ENCODE peak calls at places on chromosomes 12 and 14, in five cellular contexts. M, G, J, O and D are unnamed samples.

GRCh38 chr12:132414634-132415340 is 75.2 kb upstream of the FBRSL1 start:
- DNase-seq in M (peak; percentile 92), G (peak; percentile 65), J (peak; percentile 96), O (no peak), D (peak; percentile 62)

GRCh38 chr12:16150290-16150689 is 127.2 kb downstream of the SLC15A5 start:
- DNase-seq in M (no peak), G (no peak), J (no peak), O (no peak), D (no peak)

GRCh38 chr12:75672212-75672611 is 160.8 kb upstream of the KRR1 start:
- DNase-seq in M (no peak), G (no peak), J (peak; percentile 3), O (no peak), D (no peak)

GRCh38 chr12:85855305-85855704 is 18.8 kb upstream of the NTS start:
- DNase-seq in M (no peak), G (no peak), J (no peak), O (no peak), D (no peak)

GRCh38 chr12:68176252-68176651 is 16.7 kb upstream of the IFNG start:
- DNase-seq in M (no peak), G (no peak), J (no peak), O (no peak), D (no peak)

GRCh38 chr14:96802963-96803362 is 5.8 kb downstream of the VRK1 start:
- DNase-seq in M (peak; percentile 40), G (no peak), J (no peak), O (no peak), D (no peak)

GRCh38 chr12:18483723-18484325 is 222.5 kb downstream of the PIK3C2G start:
- DNase-seq in M (no peak), G (no peak), J (no peak), O (no peak), D (no peak)

GRCh38 chr12:93572712-93573551 is 457 bp downstream of the SOCS2 start:
- DNase-seq in M (peak; percentile 23), G (no peak), J (peak; percentile 32), O (no peak), D (no peak)

GRCh38 chr12:5022465-5023061 is 21.1 kb upstream of the KCNA5 start:
- DNase-seq in M (peak; percentile 67), G (peak; percentile 29), J (peak; percentile 70), O (no peak), D (peak; percentile 28)

GRCh38 chr12:23140710-23141109 is 515.7 kb downstream of the ETNK1 start:
- DNase-seq in M (no peak), G (no peak), J (no peak), O (no peak), D (no peak)
- H3K4me3 ChIP-seq in M (no peak overlapping the region), G (no peak overlapping the region), J (no peak overlapping the region), O (no peak overlapping the region), D (no peak overlapping the region)

GRCh38 chr14:68894802-68895201 is 84.3 kb downstream of the ACTN1 start:
- DNase-seq in M (no peak), G (no peak), J (no peak), O (no peak), D (no peak)
- TF ChIP-seq ZBTB33 in M (no peak), G (no peak), J (no peak), O (no peak), D (no peak)

DNA sequence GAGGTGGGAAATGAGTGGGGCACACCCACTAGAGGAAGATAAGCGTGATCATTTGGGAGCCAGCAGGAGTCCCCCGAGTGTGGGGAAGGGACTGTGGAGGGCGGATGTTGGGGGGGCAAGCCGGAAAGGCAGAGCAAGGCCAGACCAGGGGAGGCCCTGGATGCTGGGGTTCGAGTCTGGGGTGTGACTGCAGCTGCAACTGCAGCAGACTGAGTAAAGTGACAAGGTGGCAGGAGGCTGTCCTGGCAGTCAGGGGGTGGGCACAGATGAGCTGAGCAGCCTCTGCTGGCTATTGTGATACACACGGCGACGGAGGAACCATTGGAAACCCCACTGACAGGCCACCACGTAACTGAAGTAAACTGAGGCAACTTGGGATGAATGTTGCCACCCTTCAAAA is 110.2 kb downstream of the LGMN start:
- DNase-seq in M (no peak), G (no peak), J (no peak), O (no peak), D (no peak)
- H3K4me3 ChIP-seq in M (no peak overlapping the region), G (no peak overlapping the region), J (no peak overlapping the region), O (no peak overlapping the region), D (no peak overlapping the region)

GRCh38 chr12:131137836-131138637 is 184.3 kb downstream of the ADGRD1 start:
- DNase-seq in M (peak; percentile 20), G (no peak), J (peak; percentile 69), O (no peak), D (no peak)
- TF ChIP-seq ZBTB33 in M (no peak), G (no peak), J (no peak), O (no peak), D (no peak)

DNA sequence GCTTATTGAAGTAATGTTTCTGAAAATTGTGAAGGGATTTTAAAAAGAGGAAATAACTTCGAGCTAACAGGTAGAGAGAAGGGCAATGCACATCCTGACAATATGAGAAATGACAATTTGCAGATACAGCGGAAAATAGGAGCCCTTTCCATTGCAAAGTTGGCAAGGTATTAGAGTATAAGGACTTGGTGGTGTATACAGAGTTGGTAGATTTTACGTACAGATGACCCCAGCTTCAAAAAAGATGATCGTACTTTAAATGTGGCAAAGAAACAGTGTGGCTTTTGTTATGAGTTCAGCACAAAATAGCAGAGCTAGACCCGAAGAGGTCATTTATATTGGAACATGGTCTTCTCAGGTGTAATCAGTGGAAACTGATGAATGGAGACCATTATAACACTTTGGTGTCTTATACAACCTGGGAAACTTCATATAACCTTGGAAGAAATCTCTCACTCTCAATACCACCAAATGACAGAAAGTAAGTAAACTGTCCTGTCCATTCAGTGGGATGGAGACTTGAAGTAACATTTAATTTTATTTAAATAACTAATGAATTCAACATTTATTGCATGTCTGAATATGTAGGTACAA is 2.3 kb downstream of the CLEC2B start:
- DNase-seq in M (no peak), G (no peak), J (no peak), O (no peak), D (no peak)
- H3K4me3 ChIP-seq in M (peak overlapping the region; percentile 20), G (no peak overlapping the region), J (no peak overlapping the region), O (peak overlapping the region; percentile 51), D (no peak overlapping the region)

DNA sequence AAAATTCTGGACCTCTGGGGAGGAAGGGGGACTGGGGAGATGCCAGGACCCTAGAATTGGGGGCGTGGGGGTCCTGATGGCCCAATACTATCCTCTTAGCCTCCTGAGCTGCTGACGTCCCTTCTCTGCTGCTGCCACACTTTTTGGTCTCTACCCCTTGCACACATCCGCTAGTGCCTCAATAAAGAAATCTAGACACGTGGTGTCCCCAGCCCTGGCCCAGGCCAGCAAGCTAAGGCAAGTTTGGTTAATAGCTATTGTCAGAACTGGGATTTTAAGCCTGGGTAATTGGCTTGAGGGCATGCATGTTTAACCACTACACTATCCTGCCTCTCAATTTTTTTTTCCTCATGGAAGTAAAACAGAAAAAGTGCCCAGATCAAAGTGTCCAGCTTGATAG is 962 bp downstream of the OAS2 start:
- DNase-seq in M (no peak), G (no peak), J (no peak), O (peak; percentile 38), D (no peak)
- TF ChIP-seq ZBTB33 in M (no peak), G (no peak), J (no peak), O (no peak), D (no peak)

GRCh38 chr14:92651106-92651792 is 97.2 kb downstream of the LGMN start:
- DNase-seq in M (no peak), G (no peak), J (no peak), O (peak; percentile 76), D (no peak)

GRCh38 chr14:92652413-92653151 is 95.8 kb downstream of the LGMN start:
- DNase-seq in M (no peak), G (no peak), J (no peak), O (no peak), D (no peak)

GRCh38 chr14:92653162-92653651 is 95.2 kb downstream of the LGMN start:
- DNase-seq in M (no peak), G (no peak), J (no peak), O (no peak), D (no peak)

GRCh38 chr14:92650581-92651105 is 97.8 kb downstream of the LGMN start:
- DNase-seq in M (no peak), G (no peak), J (no peak), O (no peak), D (no peak)

GRCh38 chr14:92651793-92652382 is 96.5 kb downstream of the LGMN start:
- DNase-seq in M (no peak), G (no peak), J (no peak), O (no peak), D (no peak)
- H3K4me3 ChIP-seq in M (no peak overlapping the region), G (no peak overlapping the region), J (no peak overlapping the region), O (peak overlapping the region; percentile 66), D (no peak overlapping the region)

DNA sequence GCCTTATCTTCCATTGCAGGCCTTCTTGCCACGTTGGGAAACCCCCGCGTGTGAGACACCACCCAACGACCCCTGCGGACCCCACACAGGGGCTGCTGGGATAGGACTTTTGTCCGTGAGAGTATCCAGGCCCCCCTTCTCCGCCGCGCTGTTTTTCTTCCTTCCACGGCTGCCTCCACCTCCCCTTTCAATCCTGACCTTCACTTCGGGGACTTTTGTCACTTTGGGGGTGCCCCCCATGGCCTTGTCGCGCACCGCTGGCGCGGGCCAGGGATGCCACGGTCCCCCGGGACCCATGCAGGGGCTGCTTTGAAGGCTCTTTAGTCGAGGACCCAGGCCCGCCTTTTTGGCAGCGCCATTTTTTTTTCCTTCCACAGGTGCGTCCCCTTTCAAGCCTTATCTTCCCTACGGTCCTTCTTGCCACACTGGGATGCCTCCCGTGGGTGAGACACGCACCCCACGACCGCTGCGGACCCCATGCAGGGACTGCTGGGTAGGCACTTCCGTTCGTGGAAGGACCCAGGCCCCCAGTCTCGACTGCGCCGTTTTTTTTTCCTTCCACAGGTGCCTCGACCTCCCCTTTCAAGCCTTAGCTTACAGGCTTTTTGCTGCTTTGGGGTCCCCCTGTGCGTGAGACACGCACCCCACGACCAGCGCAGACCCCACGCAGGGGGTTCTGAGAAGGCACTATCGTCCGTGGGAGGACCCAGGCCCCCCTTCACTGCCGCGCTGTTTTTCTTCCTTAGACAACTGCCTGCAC is 267.3 kb downstream of the ALG10 start:
- DNase-seq in M (no peak), G (no peak), J (no peak), O (no peak), D (no peak)
- TF ChIP-seq ZBTB33 in M (no peak), G (no peak), J (no peak), O (no peak), D (no peak)

DNA sequence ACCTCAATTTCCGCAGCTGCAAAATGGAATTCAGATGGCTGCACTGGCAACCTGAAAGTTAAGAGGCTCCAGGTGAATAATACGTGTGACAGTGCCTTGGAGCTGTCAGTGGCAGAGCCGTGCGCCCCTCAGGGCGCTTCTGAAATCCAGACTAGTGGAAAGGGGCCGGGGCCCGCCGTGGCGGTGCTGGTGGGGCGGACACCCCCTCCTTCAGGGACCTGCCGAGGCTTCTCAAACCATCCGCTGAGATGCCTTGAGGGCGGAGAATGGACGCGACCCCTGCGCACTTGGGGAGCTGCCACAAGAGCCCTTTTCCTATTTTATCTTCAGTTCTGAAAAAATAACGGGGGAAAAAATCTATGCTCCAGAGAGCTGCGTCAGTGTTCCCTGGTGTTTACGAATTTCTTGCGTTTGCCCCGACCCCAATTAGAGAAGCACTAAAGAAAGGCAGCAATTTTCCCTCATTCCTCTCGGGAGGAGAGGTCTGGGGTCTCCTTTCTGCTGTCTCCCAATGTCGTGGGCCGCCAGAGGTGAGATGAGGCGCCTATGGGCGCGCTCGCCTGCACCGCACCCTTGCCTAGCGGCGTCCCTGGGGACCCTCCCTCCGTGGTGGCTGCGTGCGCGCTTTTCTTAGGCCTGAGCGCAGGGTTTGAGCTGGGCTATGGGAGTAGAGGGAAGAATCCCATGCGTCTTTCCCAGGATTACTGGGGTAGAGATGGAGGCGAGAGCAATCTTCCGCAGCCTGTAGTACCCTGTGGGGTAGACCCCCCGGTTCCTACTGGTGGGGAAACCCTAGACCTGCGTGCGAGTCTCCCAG is 2.2 kb downstream of the NOS1 start:
- DNase-seq in M (no peak), G (no peak), J (no peak), O (no peak), D (no peak)
- H3K4me3 ChIP-seq in M (no peak overlapping the region), G (no peak overlapping the region), J (peak overlapping the region; percentile 19), O (no peak overlapping the region), D (no peak overlapping the region)